ENCODE peak calls at places on chromosome 12, in ten cellular contexts. C is CD14-positive monocyte, A is DMS153, X is SJSA1, U is neural crest cell, W is left colon, N is H54, Z is iris pigment epithelial cell, H is GM23338, I is NCI-H1105. J is an unnamed sample.

GRCh38 chr12:120721866-120722265 is 3.8 kb upstream of the ACADS start:
- DNase-seq in X (no peak), Z (no peak), U (no peak), C (no peak), H (no peak), N (no peak), A (no peak), W (no peak), I (no peak), J (no peak)

GRCh38 chr12:2198088-2198501 is 145.3 kb downstream of the CACNA1C start:
- DNase-seq in U (no peak), N (peak; percentile 79), I (no peak), X (peak; percentile 77), Z (peak; percentile 70), A (no peak), W (no peak), H (peak; percentile 88), C (no peak), J (no peak)

GRCh38 chr12:58557156-58557555 is 363.1 kb downstream of the LRIG3 start:
- DNase-seq in C (no peak), I (no peak), X (no peak), A (no peak), U (no peak), H (no peak), Z (peak; percentile 91), N (no peak), W (no peak), J (no peak)

GRCh38 chr12:31510034-31510433 is 80.9 kb downstream of the DENND5B start:
- DNase-seq in A (no peak), I (no peak), H (no peak), X (no peak), Z (no peak), C (no peak), W (no peak), N (no peak), U (no peak), J (no peak)

GRCh38 chr12:6457220-6457945 is 5.5 kb downstream of the TAPBPL start:
- DNase-seq in W (no peak), U (no peak), C (no peak), X (no peak), H (no peak), Z (no peak), N (no peak), A (no peak), I (no peak), J (no peak)

GRCh38 chr12:39431797-39432196 is 11.1 kb downstream of the KIF21A start:
- DNase-seq in N (no peak), X (no peak), I (peak; percentile 17), C (no peak), A (no peak), Z (no peak), U (no peak), H (no peak), W (no peak), J (no peak)

GRCh38 chr12:32494676-32495075 is 95.3 kb downstream of the FGD4 start:
- DNase-seq in A (no peak), C (no peak), I (no peak), U (no peak), N (no peak), W (no peak), X (no peak), Z (no peak), H (no peak), J (no peak)

GRCh38 chr12:3967556-3968160 is 94.5 kb upstream of the PARP11 start:
- DNase-seq in H (no peak), X (peak; percentile 31), N (no peak), Z (no peak), W (no peak), A (no peak), U (no peak), C (no peak), I (no peak), J (no peak)

GRCh38 chr12:93379432-93380308 is 1.9 kb downstream of the NUDT4 start:
- DNase-seq in W (no peak), C (no peak), X (no peak), Z (no peak), N (no peak), I (no peak), A (no peak), H (no peak), U (no peak), J (peak; percentile 2)

GRCh38 chr12:68899251-68899771 is 33.7 kb downstream of the CPM start:
- DNase-seq in X (peak; percentile 87), C (no peak), H (no peak), A (no peak), Z (peak; percentile 58), N (no peak), W (peak; percentile 79), U (no peak), I (no peak), J (peak; percentile 7)

GRCh38 chr12:68042212-68042699 is 53.0 kb downstream of the IFNG-AS1 start:
- DNase-seq in Z (no peak), N (no peak), U (no peak), A (peak; percentile 44), H (no peak), X (no peak), I (peak; percentile 47), W (no peak), C (no peak), J (peak; percentile 35)

GRCh38 chr12:4273651-4274395 is at the start of gene CCND2:
- DNase-seq in U (peak; percentile 76), A (no peak), W (peak; percentile 89), I (peak; percentile 55), N (peak; percentile 27), X (no peak), C (peak; percentile 73), Z (peak; percentile 78), H (peak; percentile 97), J (no peak)